ENCODE peak calls at places on chromosomes 13 and 19, in four cellular contexts. A, C, E and M are unnamed samples.

GRCh38 chr13:73385848-73386247 is 327.0 kb downstream of the KLF5 start:
- DNase-seq in A (no peak), C (no peak), E (no peak), M (no peak)

GRCh38 chr19:33143897-33144405 is 12.0 kb downstream of the WDR88 start:
- DNase-seq in A (peak), C (peak), E (peak), M (peak)

GRCh38 chr13:99421271-99421670 is 80.0 kb upstream of the TM9SF2 start:
- DNase-seq in C (no peak), E (no peak), A (peak), M (no peak)

GRCh38 chr13:38687246-38688229 is 661 bp downstream of the FREM2 start:
- DNase-seq in A (peak), E (no peak), C (peak), M (no peak)

GRCh38 chr13:51423766-51424165 is 29.1 kb downstream of the INTS6 start:
- DNase-seq in A (no peak), E (no peak), C (no peak), M (no peak)

GRCh38 chr13:75231235-75231634 is 250.7 kb downstream of the TBC1D4 start:
- DNase-seq in E (no peak), C (no peak), A (no peak), M (no peak)

GRCh38 chr13:36850790-36851438 is 31.9 kb downstream of the RFXAP start:
- DNase-seq in A (no peak), E (no peak), C (no peak), M (peak)

GRCh38 chr19:4910594-4911273 is 1.4 kb downstream of the UHRF1 start:
- DNase-seq in A (no peak), C (peak), E (no peak), M (peak)

GRCh38 chr13:67803118-67803517 is 573.0 kb upstream of the PCDH9 start:
- DNase-seq in C (no peak), E (no peak), A (no peak), M (no peak)

GRCh38 chr13:29917573-29918091 is 67.2 kb upstream of the UBL3 start:
- DNase-seq in E (no peak), C (no peak), A (no peak), M (no peak)

GRCh38 chr13:113979791-113980471 is 6.1 kb upstream of the C13orf46 start:
- DNase-seq in C (no peak), E (no peak), A (peak), M (no peak)

GRCh38 chr19:16376649-16377048 is 52.0 kb downstream of the KLF2 start:
- DNase-seq in A (no peak), E (no peak), C (no peak), M (no peak)

GRCh38 chr19:48718711-48719231 is 754 bp downstream of the MAMSTR start:
- DNase-seq in E (no peak), C (no peak), A (no peak), M (no peak)

GRCh38 chr19:48715276-48715675 is 4.2 kb downstream of the MAMSTR start:
- DNase-seq in A (no peak), C (peak), E (no peak), M (peak)

GRCh38 chr19:48715681-48716171 is 3.8 kb downstream of the MAMSTR start:
- DNase-seq in C (peak), A (no peak), E (no peak), M (peak)

GRCh38 chr19:48714759-48715261 is 4.7 kb downstream of the MAMSTR start:
- DNase-seq in E (no peak), A (no peak), C (peak), M (peak)

GRCh38 chr19:48717059-48717395 is 2.5 kb downstream of the MAMSTR start:
- DNase-seq in A (no peak), C (no peak), E (no peak), M (no peak)
- H3K27ac ChIP-seq in A (no peak), C (no peak), E (peak), M (peak)

GRCh38 chr19:512548-513365 is 5.5 kb downstream of the TPGS1 start:
- DNase-seq in C (no peak), E (no peak), A (no peak), M (no peak)
- H3K27ac ChIP-seq in C (peak), E (no peak), A (no peak), M (no peak)

DNA sequence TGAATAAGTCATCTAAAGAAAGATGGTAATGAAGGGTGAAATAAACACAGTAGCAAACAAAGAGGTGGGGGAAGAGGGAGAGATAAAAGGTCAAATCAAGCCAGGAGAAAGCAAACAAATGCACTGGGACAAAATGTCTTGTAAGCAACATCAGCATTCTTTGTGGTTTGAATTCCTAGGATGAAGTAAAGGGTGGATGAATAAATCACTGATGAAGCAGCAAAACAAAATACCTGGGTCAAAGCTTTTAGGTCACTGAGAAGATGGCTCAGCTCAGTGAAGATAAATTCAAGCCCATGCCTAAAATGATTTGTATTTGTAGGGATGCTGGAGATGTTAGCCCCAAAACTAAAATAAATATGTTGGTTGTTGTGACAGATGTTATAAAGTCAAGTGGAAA is 86.5 kb upstream of the FBXL3 start:
- DNase-seq in C (no peak), E (no peak), A (no peak), M (no peak)
- H3K27ac ChIP-seq in C (no peak), E (no peak), A (no peak), M (no peak)

DNA sequence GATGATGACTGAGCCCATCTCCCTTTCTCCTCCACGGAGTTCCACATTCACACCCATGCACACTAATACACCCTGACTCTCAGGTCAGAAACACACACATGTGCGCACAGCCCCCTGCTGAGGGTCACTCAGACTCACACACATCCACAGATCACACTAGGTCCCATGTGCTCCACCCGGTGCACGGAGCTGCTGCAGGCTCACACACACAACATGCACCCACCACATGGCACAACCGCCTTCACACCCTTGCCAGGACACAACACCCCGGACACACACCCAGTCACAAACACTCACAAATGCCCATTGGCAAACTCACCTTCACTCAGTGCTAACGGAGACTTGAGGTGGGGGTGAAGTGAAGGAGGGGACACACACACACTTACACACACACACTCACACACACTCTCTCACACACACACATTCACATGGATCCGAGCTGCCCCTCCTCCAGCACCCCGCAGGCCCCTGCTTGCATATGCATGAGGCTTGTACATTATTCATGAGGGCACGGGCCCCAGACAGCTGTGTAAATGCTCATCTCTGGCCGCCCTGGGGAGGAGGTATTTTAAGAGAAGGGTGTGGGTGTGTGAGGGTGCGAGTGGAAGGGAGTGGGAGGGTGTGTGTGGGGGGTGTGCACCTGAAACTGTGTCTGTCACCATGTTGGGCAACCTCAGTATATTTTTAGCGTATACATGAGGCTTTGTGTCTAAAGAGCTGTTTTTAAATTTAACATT is 2.2 kb downstream of the NCAN start:
- DNase-seq in C (no peak), A (peak), E (no peak), M (no peak)
- H3K27ac ChIP-seq in C (no peak), A (no peak), E (no peak), M (no peak)

DNA sequence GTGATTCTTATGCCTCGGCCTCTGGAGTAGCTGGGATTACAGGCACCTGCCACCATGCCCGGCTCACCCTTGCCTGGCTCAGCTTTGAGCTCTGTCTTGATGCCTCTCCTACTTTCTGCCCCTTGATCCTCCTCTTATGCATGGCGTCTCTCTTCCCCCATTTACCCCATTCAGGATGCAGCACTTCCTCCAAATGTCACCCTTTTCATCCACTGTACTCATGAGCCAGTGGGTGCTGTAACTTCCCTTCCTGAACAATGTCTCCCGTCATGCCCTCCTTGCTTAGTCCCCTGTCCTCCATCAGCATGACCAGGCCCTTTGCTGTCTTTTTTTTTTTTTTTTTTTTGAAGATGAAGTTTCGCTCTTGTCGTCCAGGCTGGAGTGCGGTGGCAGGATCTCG is 3.4 kb upstream of the SIGLEC9 start:
- DNase-seq in A (no peak), E (no peak), C (no peak), M (no peak)
- H3K27ac ChIP-seq in A (no peak), E (no peak), C (no peak), M (no peak)